ENCODE peak calls at places on chromosomes 2 and 18, in five cellular contexts. One of them, this sample, is unnamed.

GRCh38 chr2:40228296-40228695 is 223.6 kb downstream of the SLC8A1 start:
- DNase-seq in IMR-90: no peak
- DNase-seq in neuronal stem cell: no peak
- DNase-seq in mammary epithelial cell: no peak
- DNase-seq in colonic mucosa: no peak
- DNase-seq in this sample: no peak

GRCh38 chr2:37168217-37168981 is 11.6 kb upstream of the EIF2AK2 start:
- DNase-seq in IMR-90: peak; percentile 55
- DNase-seq in neuronal stem cell: no peak
- DNase-seq in mammary epithelial cell: peak; percentile 36
- DNase-seq in colonic mucosa: peak; percentile 21
- DNase-seq in this sample: peak; percentile 75

GRCh38 chr18:3411854-3412268 is 38.1 kb upstream of the TGIF1 start:
- DNase-seq in IMR-90: no peak
- DNase-seq in neuronal stem cell: no peak
- DNase-seq in mammary epithelial cell: peak; percentile 43
- DNase-seq in colonic mucosa: peak; percentile 67
- DNase-seq in this sample: peak; percentile 38

GRCh38 chr18:58263055-58263732 is 219.2 kb downstream of the NEDD4L start:
- DNase-seq in IMR-90: peak; percentile 24
- DNase-seq in neuronal stem cell: no peak
- DNase-seq in mammary epithelial cell: peak; percentile 84
- DNase-seq in colonic mucosa: no peak
- DNase-seq in this sample: no peak

GRCh38 chr18:5885337-5885736 is 10.0 kb downstream of the TMEM200C start:
- DNase-seq in IMR-90: no peak
- DNase-seq in neuronal stem cell: no peak
- DNase-seq in mammary epithelial cell: no peak
- DNase-seq in colonic mucosa: no peak
- DNase-seq in this sample: no peak

GRCh38 chr18:32735781-32736180 is 37.0 kb downstream of the KLHL14 start:
- DNase-seq in IMR-90: peak; percentile 24
- DNase-seq in neuronal stem cell: no peak
- DNase-seq in mammary epithelial cell: peak; percentile 44
- DNase-seq in colonic mucosa: no peak
- DNase-seq in this sample: no peak

GRCh38 chr18:59047992-59048363 is 91.7 kb upstream of the SEC11C start:
- DNase-seq in IMR-90: no peak
- DNase-seq in neuronal stem cell: no peak
- DNase-seq in mammary epithelial cell: no peak
- DNase-seq in colonic mucosa: no peak
- DNase-seq in this sample: no peak

GRCh38 chr2:240817496-240818292 is 2.3 kb downstream of the KIF1A start:
- DNase-seq in IMR-90: no peak
- DNase-seq in neuronal stem cell: no peak
- DNase-seq in mammary epithelial cell: no peak
- DNase-seq in colonic mucosa: no peak
- DNase-seq in this sample: no peak

GRCh38 chr2:66041902-66042657 is 392.8 kb upstream of the MEIS1 start:
- DNase-seq in IMR-90: no peak
- DNase-seq in neuronal stem cell: no peak
- DNase-seq in mammary epithelial cell: peak; percentile 20
- DNase-seq in colonic mucosa: no peak
- DNase-seq in this sample: no peak

GRCh38 chr2:207254526-207255464 is 89.0 kb upstream of the KLF7 start:
- DNase-seq in IMR-90: peak; percentile 92
- DNase-seq in neuronal stem cell: no peak
- DNase-seq in mammary epithelial cell: peak; percentile 54
- DNase-seq in colonic mucosa: no peak
- DNase-seq in this sample: peak; percentile 41

GRCh38 chr2:98348066-98348561 is 1.9 kb downstream of the CNGA3 start:
- DNase-seq in IMR-90: no peak
- DNase-seq in neuronal stem cell: peak; percentile 30
- DNase-seq in mammary epithelial cell: peak; percentile 9
- DNase-seq in colonic mucosa: no peak
- DNase-seq in this sample: no peak

GRCh38 chr2:180571559-180571958 is 408.8 kb upstream of the UBE2E3 start:
- DNase-seq in IMR-90: peak; percentile 77
- DNase-seq in neuronal stem cell: no peak
- DNase-seq in mammary epithelial cell: no peak
- DNase-seq in colonic mucosa: no peak
- DNase-seq in this sample: peak; percentile 77

GRCh38 chr2:240619506-240620148 is 5.7 kb upstream of the GPR35 start:
- DNase-seq in IMR-90: no peak
- DNase-seq in neuronal stem cell: no peak
- DNase-seq in mammary epithelial cell: no peak
- DNase-seq in colonic mucosa: no peak
- DNase-seq in this sample: no peak

GRCh38 chr18:78100189-78100588 is 850.5 kb downstream of the GALR1 start:
- DNase-seq in IMR-90: no peak
- DNase-seq in neuronal stem cell: no peak
- DNase-seq in mammary epithelial cell: no peak
- DNase-seq in colonic mucosa: no peak
- DNase-seq in this sample: no peak

DNA sequence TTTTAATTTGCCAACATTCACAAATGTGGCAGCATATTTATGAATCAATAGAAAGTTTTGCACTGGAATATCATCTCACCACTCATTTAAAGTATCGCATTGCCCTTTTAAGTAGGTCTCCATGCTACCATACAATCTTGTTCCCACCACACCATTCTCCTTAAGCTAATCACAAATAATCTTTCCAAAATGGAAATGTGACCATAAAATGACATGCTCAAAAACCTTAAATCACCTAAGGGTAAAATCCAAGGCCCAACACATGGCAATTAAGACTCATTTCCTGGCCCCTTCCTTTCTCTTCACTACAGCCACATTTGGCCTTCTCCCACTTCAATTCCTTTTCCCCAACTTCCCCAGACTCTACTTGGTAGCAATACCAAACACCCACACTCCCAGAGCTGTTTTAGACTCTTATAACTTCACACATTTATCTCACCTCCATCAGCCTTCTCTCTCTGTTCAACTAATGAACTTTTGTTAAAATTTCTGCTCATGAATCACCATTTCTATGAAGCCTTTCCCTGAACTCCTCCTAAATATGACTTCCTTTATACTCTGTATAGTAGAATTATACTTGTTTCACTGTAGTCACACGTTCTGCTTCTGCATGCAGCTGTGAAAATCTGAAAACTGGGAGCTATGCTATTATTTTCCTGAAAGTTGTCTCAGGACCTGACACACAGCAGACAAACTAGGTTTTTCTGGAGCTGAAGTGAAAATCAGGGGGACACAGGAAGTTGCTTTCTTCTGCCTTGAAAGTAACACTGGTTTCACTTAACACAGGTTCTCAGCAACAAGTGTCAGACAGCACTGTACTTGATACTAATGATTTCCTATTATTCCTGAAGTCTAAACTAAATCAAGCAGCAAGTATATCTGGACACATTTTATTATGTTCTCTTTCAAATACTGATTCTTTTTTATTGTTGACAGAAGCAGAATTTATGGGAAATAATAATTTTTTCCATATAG is 303.9 kb downstream of the ZEB2 start:
- DNase-seq in IMR-90: no peak
- DNase-seq in neuronal stem cell: no peak
- DNase-seq in mammary epithelial cell: no peak
- DNase-seq in colonic mucosa: no peak
- DNase-seq in this sample: no peak
- H3K4me1 ChIP-seq in IMR-90: no peaks in the 10 kb centered on the region
- H3K4me1 ChIP-seq in neuronal stem cell: no peaks in the 10 kb centered on the region
- H3K4me1 ChIP-seq in mammary epithelial cell: no peaks in the 10 kb centered on the region
- H3K4me1 ChIP-seq in colonic mucosa: no peaks in the 10 kb centered on the region
- H3K4me1 ChIP-seq in this sample: no peaks in the 10 kb centered on the region

DNA sequence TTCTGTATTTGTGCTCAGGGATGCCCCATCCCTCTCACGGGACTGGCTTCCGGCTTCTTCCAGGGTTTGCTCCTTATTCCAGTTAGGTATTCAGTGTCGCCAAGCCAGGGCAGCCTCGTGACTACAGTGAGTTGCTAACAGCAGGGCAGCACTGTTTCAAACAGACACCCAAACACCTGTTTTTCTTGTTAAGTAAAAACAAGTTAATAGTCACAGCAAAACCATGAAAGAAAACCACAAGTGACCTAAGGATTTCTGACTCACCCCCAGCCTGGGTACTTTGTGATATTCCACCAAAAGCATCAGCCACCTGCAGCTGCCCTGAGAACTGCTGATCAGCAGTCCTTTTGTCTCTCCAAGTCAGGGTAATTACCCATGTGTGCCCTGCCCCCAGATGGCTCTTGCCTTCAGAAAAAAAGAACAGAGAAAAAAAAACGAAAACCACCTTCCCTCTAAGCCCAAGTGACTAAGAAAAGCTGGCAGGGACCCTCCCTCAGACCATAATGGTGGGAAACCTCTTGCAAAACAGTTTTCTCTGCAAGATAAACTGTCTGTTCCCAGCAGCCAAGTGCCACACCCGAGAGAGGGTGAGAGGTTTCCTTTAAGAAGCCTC is 178.2 kb downstream of the ANAPC1 start:
- DNase-seq in IMR-90: peak; percentile 97
- DNase-seq in neuronal stem cell: peak; percentile 65
- DNase-seq in mammary epithelial cell: peak; percentile 89
- DNase-seq in colonic mucosa: no peak
- DNase-seq in this sample: peak; percentile 51
- H3K9ac ChIP-seq in IMR-90: no peak overlapping the region
- H3K9ac ChIP-seq in neuronal stem cell: no peak overlapping the region
- H3K9ac ChIP-seq in mammary epithelial cell: no peak overlapping the region
- H3K9ac ChIP-seq in colonic mucosa: peak overlapping the region; percentile 34
- H3K9ac ChIP-seq in this sample: no peak overlapping the region

DNA sequence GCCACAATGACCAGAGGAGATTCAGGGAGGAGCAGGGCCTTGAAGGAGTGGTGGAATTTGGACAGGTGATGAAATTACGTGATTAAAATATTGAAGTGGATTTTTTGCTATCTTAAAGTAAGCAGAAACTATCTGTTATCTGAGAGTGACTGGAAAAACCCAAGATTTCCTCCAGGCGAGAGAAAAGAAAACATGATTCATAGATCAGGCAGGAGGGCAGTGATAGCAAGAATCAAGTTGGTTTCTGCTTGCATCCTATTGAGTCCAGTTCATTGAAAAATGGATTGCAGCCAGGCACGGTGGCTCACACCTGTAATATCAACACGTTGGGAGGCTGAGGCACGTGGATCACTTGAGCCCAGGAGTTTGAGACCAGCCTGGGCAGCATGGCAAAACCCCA is 127.8 kb downstream of the NXPH2 start:
- DNase-seq in IMR-90: no peak
- DNase-seq in neuronal stem cell: no peak
- DNase-seq in mammary epithelial cell: peak; percentile 90
- DNase-seq in colonic mucosa: no peak
- DNase-seq in this sample: peak; percentile 15
- H3K4me3 ChIP-seq in IMR-90: no peak overlapping the region
- H3K4me3 ChIP-seq in neuronal stem cell: no peak overlapping the region
- H3K4me3 ChIP-seq in mammary epithelial cell: no peak overlapping the region
- H3K4me3 ChIP-seq in colonic mucosa: no peak overlapping the region
- H3K4me3 ChIP-seq in this sample: no peak overlapping the region

DNA sequence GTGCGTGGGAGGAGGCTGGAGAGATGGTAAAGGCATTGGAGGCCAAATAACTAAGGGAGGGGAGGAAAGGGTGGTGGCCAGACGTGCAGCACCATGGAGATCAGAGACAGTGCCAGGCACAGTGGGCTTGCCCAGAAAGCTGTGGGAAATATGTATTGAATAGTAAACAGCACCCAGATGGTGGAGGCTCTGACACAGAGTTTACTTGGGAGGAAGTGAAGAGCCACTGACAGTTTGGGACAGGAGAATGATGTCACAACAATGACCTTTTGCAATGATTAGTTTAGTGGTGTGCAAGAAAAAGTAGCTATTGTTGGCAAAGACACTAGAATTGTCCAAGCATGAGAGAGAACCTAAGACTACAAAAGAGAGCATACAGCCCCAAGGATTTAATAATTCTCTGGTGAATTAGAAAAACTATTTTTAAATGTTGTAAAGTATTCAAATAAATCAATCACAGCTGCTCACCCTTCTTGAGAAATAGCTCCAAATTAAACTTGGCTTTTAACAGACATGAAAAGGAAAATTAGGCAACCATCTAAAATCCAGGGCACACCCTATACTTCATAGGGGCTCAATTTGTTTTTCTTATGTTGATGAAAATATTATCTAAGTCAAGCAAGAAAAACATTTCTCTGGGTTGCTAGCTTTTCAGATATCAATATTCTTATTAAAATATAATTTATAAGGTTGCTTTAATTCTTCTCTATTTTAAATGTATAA is 458.7 kb upstream of the HNRNPA3 start:
- DNase-seq in IMR-90: no peak
- DNase-seq in neuronal stem cell: no peak
- DNase-seq in mammary epithelial cell: no peak
- DNase-seq in colonic mucosa: no peak
- DNase-seq in this sample: no peak
- H3K4me1 ChIP-seq in IMR-90: no peaks in the 10 kb centered on the region
- H3K4me1 ChIP-seq in neuronal stem cell: peaks cover 4% of the 10 kb centered on the region
- H3K4me1 ChIP-seq in mammary epithelial cell: no peaks in the 10 kb centered on the region
- H3K4me1 ChIP-seq in colonic mucosa: no peaks in the 10 kb centered on the region
- H3K4me1 ChIP-seq in this sample: peaks cover 19% of the 10 kb centered on the region

GRCh38 chr2:30803281-30803680 is 4.0 kb downstream of the CAPN13 start:
- DNase-seq in IMR-90: no peak
- DNase-seq in neuronal stem cell: no peak
- DNase-seq in mammary epithelial cell: no peak
- DNase-seq in colonic mucosa: no peak
- DNase-seq in this sample: no peak

GRCh38 chr2:30808695-30809094 is 1.4 kb upstream of the CAPN13 start:
- DNase-seq in IMR-90: no peak
- DNase-seq in neuronal stem cell: no peak
- DNase-seq in mammary epithelial cell: no peak
- DNase-seq in colonic mucosa: no peak
- DNase-seq in this sample: no peak

GRCh38 chr2:30809938-30810337 is 2.7 kb upstream of the CAPN13 start:
- DNase-seq in IMR-90: no peak
- DNase-seq in neuronal stem cell: no peak
- DNase-seq in mammary epithelial cell: no peak
- DNase-seq in colonic mucosa: no peak
- DNase-seq in this sample: no peak

GRCh38 chr2:30802611-30803010 is 4.6 kb downstream of the CAPN13 start:
- DNase-seq in IMR-90: no peak
- DNase-seq in neuronal stem cell: no peak
- DNase-seq in mammary epithelial cell: no peak
- DNase-seq in colonic mucosa: no peak
- DNase-seq in this sample: no peak

GRCh38 chr2:30807249-30807648 is at the start of gene CAPN13:
- DNase-seq in IMR-90: no peak
- DNase-seq in neuronal stem cell: no peak
- DNase-seq in mammary epithelial cell: peak; percentile 1
- DNase-seq in colonic mucosa: peak; percentile 81
- DNase-seq in this sample: no peak
- H3K9ac ChIP-seq in IMR-90: no peak within 1 kb of the TSS
- H3K9ac ChIP-seq in neuronal stem cell: no peak within 1 kb of the TSS
- H3K9ac ChIP-seq in mammary epithelial cell: no peak within 1 kb of the TSS
- H3K9ac ChIP-seq in colonic mucosa: peak within 1 kb of the TSS; percentile 77
- H3K9ac ChIP-seq in this sample: no peak within 1 kb of the TSS

GRCh38 chr2:46780411-46780800 is 135.2 kb downstream of the MCFD2 start:
- DNase-seq in IMR-90: no peak
- DNase-seq in neuronal stem cell: no peak
- DNase-seq in mammary epithelial cell: no peak
- DNase-seq in colonic mucosa: no peak
- DNase-seq in this sample: no peak
- H3K4me3 ChIP-seq in IMR-90: no peak overlapping the region
- H3K4me3 ChIP-seq in neuronal stem cell: no peak overlapping the region
- H3K4me3 ChIP-seq in mammary epithelial cell: no peak overlapping the region
- H3K4me3 ChIP-seq in colonic mucosa: no peak overlapping the region
- H3K4me3 ChIP-seq in this sample: no peak overlapping the region

This sample was measured in adipocyte.